ENCODE peak calls at places on chromosomes 4 and X, in six cellular contexts. E, T, M, U, L and Q are unnamed samples.

GRCh38 chr4:91243132-91243531 is 1060.6 kb upstream of the GRID2 start:
- ATAC-seq in M (no peak), T (no peak), L (peak; percentile 59), E (peak; percentile 99), U (no peak), Q (no peak)

GRCh38 chr4:609400-610050 is 15.8 kb upstream of the PDE6B start:
- ATAC-seq in T (no peak), U (no peak), E (no peak), M (no peak), L (no peak), Q (no peak)

GRCh38 chr4:2862528-2862927 is 18.9 kb downstream of the ADD1 start:
- ATAC-seq in E (no peak), T (peak; percentile 31), M (peak; percentile 59), U (no peak), L (peak; percentile 57), Q (peak; percentile 47)

GRCh38 chr4:53563824-53564223 is 27.5 kb downstream of the LNX1 start:
- ATAC-seq in U (no peak), L (no peak), T (peak; percentile 90), E (no peak), M (no peak), Q (no peak)

GRCh38 chrX:133089411-133089810 is 7.5 kb downstream of the USP26 start:
- ATAC-seq in L (no peak), M (no peak), E (no peak), U (no peak), T (no peak), Q (no peak)

GRCh38 chrX:4263005-4263404 is 549.6 kb upstream of the PRKX start:
- ATAC-seq in T (no peak), M (no peak), U (peak; percentile 56), L (no peak), E (no peak), Q (no peak)

GRCh38 chrX:83469551-83469950 is 38.5 kb upstream of the POU3F4 start:
- ATAC-seq in M (no peak), L (no peak), E (no peak), U (peak; percentile 68), T (no peak), Q (no peak)

GRCh38 chrX:30973784-30974427 is 84.9 kb upstream of the TAB3 start:
- ATAC-seq in L (no peak), E (no peak), M (no peak), U (no peak), T (no peak), Q (no peak)

GRCh38 chr4:38958453-38958852 is 73.8 kb downstream of the TMEM156 start:
- ATAC-seq in T (peak; percentile 92), E (no peak), L (no peak), M (no peak), U (no peak), Q (no peak)

GRCh38 chr4:166499820-166500219 is 626.8 kb downstream of the TLL1 start:
- ATAC-seq in L (no peak), M (no peak), E (no peak), U (no peak), T (no peak), Q (no peak)

GRCh38 chr4:115433501-115433900 is 320.1 kb upstream of the NDST4 start:
- ATAC-seq in L (no peak), U (no peak), T (no peak), M (no peak), E (no peak), Q (no peak)

GRCh38 chrX:40104649-40105015 is 6.9 kb upstream of the BCOR start:
- ATAC-seq in M (peak; percentile 5), E (peak; percentile 32), U (no peak), T (peak; percentile 24), L (peak; percentile 31), Q (peak; percentile 9)

GRCh38 chr4:115272185-115272584 is 158.8 kb upstream of the NDST4 start:
- ATAC-seq in L (no peak), T (no peak), U (no peak), E (no peak), M (no peak), Q (no peak)

GRCh38 chrX:140432328-140433025 is 72.4 kb downstream of the SOX3 start:
- ATAC-seq in T (no peak), E (peak; percentile 93), L (no peak), M (no peak), U (no peak), Q (peak; percentile 63)

GRCh38 chr4:146916479-146917076 is 29.1 kb downstream of the TTC29 start:
- ATAC-seq in T (peak; percentile 60), M (no peak), U (no peak), L (no peak), E (no peak), Q (no peak)

GRCh38 chr4:106245176-106245575 is 70.8 kb downstream of the TBCK start:
- ATAC-seq in U (no peak), E (no peak), L (no peak), T (no peak), M (no peak), Q (no peak)

GRCh38 chr4:186919340-186919739 is 195.7 kb upstream of the FAT1 start:
- ATAC-seq in E (no peak), U (no peak), T (no peak), L (no peak), M (no peak), Q (no peak)

GRCh38 chr4:101782546-101782945 is 8.0 kb upstream of the BANK1 start:
- ATAC-seq in T (no peak), U (no peak), L (no peak), M (no peak), E (no peak), Q (no peak)
- TF ChIP-seq POLR2A in T (no peak), U (no peak), L (no peak), M (no peak), E (no peak), Q (no peak)

GRCh38 chrX:114050075-114050796 is 533.6 kb upstream of the HTR2C start:
- ATAC-seq in U (no peak), E (no peak), L (no peak), M (no peak), T (no peak), Q (no peak)
- TF ChIP-seq POLR2A in U (no peak), E (no peak), L (no peak), M (no peak), T (no peak), Q (no peak)

GRCh38 chr4:76950846-76951321 is 1.3 kb downstream of the SEPTIN11 start:
- ATAC-seq in M (no peak), L (no peak), E (no peak), U (no peak), T (no peak), Q (no peak)
- TF ChIP-seq POLR2A in M (peak; percentile 7), L (no peak), E (peak; percentile 2), U (no peak), T (no peak), Q (no peak)

GRCh38 chr4:7282094-7282370 is 89.7 kb downstream of the SORCS2 start:
- ATAC-seq in T (no peak), E (no peak), L (no peak), M (no peak), U (no peak), Q (no peak)

GRCh38 chr4:7279902-7280301 is 87.6 kb downstream of the SORCS2 start:
- ATAC-seq in T (no peak), L (no peak), M (no peak), U (no peak), E (no peak), Q (no peak)

GRCh38 chr4:7282786-7283185 is 90.4 kb downstream of the SORCS2 start:
- ATAC-seq in L (no peak), U (no peak), T (no peak), E (no peak), M (no peak), Q (no peak)

GRCh38 chr4:7280906-7281305 is 88.6 kb downstream of the SORCS2 start:
- ATAC-seq in L (no peak), M (no peak), U (no peak), E (no peak), T (peak; percentile 40), Q (no peak)

DNA sequence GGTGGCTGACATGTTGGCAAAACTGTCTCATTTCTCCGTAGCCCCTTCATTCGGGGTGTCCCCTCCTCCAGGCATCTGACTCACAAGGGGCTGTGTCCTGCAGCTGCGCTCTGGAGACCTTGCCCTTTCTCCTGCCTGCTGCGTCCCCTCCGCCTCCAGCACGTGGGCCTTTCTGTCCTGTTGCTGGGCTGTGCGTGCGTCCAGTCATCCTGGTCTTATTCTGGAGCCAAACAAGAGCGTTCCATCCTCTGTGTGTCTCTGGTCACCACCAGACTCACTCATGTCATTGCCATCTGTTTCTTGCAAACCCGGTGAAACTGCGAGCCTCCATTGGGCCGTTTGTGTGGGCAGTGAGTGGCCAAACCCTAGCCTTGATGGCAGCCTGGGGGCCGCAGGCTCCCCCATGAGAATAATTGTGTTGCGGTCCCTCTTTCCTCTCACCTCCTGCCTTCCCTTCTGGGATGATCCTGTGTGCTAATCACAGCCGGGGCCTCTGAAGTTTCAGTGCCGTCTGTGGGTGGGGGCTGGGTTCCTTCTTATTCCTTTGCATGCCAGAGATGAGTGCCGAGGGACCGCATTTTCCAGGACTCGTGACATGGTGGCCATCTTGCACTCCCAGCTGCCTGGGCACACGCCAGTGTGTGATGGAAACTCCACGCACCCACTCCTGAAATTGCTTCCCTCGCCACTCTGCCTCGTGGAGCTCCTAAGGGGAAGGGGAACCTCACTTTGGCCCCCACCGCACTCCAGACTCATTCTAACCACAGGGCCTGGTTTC is 89.2 kb downstream of the SORCS2 start:
- ATAC-seq in L (no peak), M (no peak), T (peak; percentile 40), U (no peak), E (no peak), Q (no peak)
- TF ChIP-seq POLR2A in L (no peak), M (no peak), T (no peak), U (no peak), E (no peak), Q (no peak)